ENCODE peak calls at places on chromosomes 13 and 19, in five cellular contexts. D, X, Z, N and I are unnamed samples.
A peak's percentile ranks its signal among the peaks of the same experiment; 100 is the strongest.

GRCh38 chr19:2477141-2477710 is 1.3 kb downstream of the GADD45B start:
- DNase-seq in D (peak; percentile 34), X (no peak), Z (peak; percentile 62), N (no peak), I (peak; percentile 89)

GRCh38 chr13:89221557-89222158 is 1550.5 kb downstream of the SLITRK5 start:
- DNase-seq in D (no peak), X (no peak), Z (no peak), N (no peak), I (no peak)

GRCh38 chr13:78595458-78595818 is 7.9 kb downstream of the POU4F1 start:
- DNase-seq in D (no peak), X (peak; percentile 11), Z (no peak), N (peak; percentile 67), I (no peak)

GRCh38 chr13:20044086-20044485 is 85.6 kb downstream of the ZMYM2 start:
- DNase-seq in D (no peak), X (no peak), Z (no peak), N (no peak), I (no peak)

GRCh38 chr13:100828226-100828625 is 153.6 kb upstream of the TMTC4 start:
- DNase-seq in D (no peak), X (no peak), Z (no peak), N (peak; percentile 70), I (no peak)

GRCh38 chr13:27138457-27139093 is 33.0 kb downstream of the USP12 start:
- DNase-seq in D (no peak), X (no peak), Z (no peak), N (no peak), I (no peak)

GRCh38 chr19:53813996-53814395 is 10.1 kb downstream of the NLRP12 start:
- DNase-seq in D (peak; percentile 42), X (no peak), Z (no peak), N (no peak), I (peak; percentile 92)

GRCh38 chr13:84352946-84353345 is 470.7 kb upstream of the SLITRK1 start:
- DNase-seq in D (no peak), X (no peak), Z (no peak), N (no peak), I (no peak)

GRCh38 chr19:7993560-7993959 is 11.9 kb downstream of the ELAVL1 start:
- DNase-seq in D (no peak), X (no peak), Z (no peak), N (no peak), I (peak; percentile 36)

GRCh38 chr19:4878491-4878968 is 11.1 kb upstream of the PLIN3 start:
- DNase-seq in D (no peak), X (no peak), Z (no peak), N (peak; percentile 60), I (no peak)

GRCh38 chr19:54136086-54136863 is 1.3 kb upstream of the CNOT3 start:
- DNase-seq in D (peak; percentile 16), X (peak; percentile 14), Z (no peak), N (peak; percentile 61), I (peak; percentile 92)

GRCh38 chr13:51921790-51922740 is 60.3 kb downstream of the CCDC70 start:
- DNase-seq in D (peak; percentile 12), X (peak; percentile 8), Z (no peak), N (no peak), I (no peak)

GRCh38 chr13:94362411-94362909 is 117.0 kb downstream of the DCT start:
- DNase-seq in D (peak; percentile 95), X (peak; percentile 95), Z (peak; percentile 67), N (peak; percentile 92), I (peak; percentile 65)
- H3K27ac ChIP-seq in D (no peak overlapping the region), X (no peak overlapping the region), Z (no peak overlapping the region), N (no peak overlapping the region), I (no peak overlapping the region)

DNA sequence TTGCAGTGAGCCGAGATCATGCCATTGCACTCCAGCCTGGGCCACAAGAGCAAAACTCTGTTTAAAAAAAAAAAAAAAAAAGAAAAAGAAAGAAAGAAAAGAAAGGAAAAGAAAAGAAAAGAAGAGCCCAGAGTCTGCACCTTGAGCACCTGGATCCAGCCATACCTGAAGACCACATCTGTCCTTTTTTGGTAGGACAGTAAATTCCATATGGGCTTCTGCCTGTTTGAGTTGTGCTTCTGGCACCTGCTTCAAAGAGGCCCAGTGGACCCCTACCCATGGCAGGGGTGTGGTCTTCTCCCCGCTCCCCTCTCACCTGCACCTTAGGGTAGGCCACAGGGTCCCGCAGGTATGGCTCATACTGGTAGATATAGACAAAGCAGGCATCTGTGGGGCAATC is 5.8 kb downstream of the TM6SF2 start:
- DNase-seq in D (no peak), X (no peak), Z (no peak), N (no peak), I (peak; percentile 69)
- H2AFZ ChIP-seq in D (no peak overlapping the region), X (no peak overlapping the region), Z (no peak overlapping the region), N (no peak overlapping the region), I (no peak overlapping the region)

DNA sequence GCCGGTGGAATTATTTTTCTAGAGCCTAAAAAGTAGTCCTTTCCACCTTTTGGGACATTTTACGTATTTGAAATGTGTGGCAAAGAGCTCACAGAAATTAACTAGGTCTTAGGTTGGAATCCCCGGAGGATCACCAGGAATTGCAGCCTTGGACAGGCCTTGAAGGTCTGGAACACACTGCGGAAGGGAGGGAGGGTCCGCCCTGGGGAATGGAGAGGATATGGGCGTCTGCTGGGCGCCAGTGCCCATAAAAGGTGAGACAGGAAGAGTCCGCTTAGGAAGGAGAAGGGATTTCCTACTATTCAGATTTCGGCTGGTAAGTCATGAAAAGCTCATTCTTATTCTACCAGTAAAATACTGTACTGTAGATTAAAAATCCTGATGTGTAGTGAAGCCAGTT is 111.9 kb downstream of the COL4A2 start:
- DNase-seq in D (no peak), X (no peak), Z (no peak), N (no peak), I (no peak)
- H3K27ac ChIP-seq in D (no peak overlapping the region), X (no peak overlapping the region), Z (no peak overlapping the region), N (peak overlapping the region; percentile 27), I (no peak overlapping the region)

GRCh38 chr13:39419068-39419467 is 183.9 kb downstream of the LHFPL6 start:
- DNase-seq in D (no peak), X (no peak), Z (no peak), N (no peak), I (no peak)

GRCh38 chr13:39417643-39418042 is 185.3 kb downstream of the LHFPL6 start:
- DNase-seq in D (peak; percentile 72), X (peak; percentile 66), Z (peak; percentile 15), N (peak; percentile 52), I (peak; percentile 66)

GRCh38 chr13:39415403-39415802 is 187.6 kb downstream of the LHFPL6 start:
- DNase-seq in D (peak; percentile 43), X (peak; percentile 62), Z (no peak), N (peak; percentile 63), I (peak; percentile 49)

GRCh38 chr13:39418424-39418823 is 184.6 kb downstream of the LHFPL6 start:
- DNase-seq in D (no peak), X (no peak), Z (no peak), N (no peak), I (no peak)

DNA sequence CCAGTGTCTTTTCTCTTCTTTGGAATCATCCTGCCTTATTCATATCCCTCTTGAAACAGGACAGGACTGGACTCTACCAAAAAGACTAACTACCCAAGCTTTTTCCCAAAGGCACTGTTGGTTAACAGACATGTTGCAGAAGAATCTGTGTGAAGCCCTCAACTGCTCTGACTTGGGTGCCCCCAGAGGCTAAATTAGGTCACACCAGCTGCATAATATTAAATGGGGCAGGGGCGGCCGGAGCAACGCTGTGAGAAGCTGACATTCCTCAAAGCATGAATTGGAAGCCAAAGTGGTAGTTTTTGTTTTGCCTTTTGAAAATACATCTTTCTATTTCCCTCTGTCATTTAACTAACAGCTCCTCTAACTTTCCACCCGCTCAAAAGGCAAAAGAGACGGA is 185.9 kb downstream of the LHFPL6 start:
- DNase-seq in D (no peak), X (no peak), Z (no peak), N (peak; percentile 77), I (no peak)
- H2AFZ ChIP-seq in D (no peak overlapping the region), X (no peak overlapping the region), Z (no peak overlapping the region), N (no peak overlapping the region), I (peak overlapping the region; percentile 52)

GRCh38 chr19:11322269-11323024 is 17.0 kb downstream of the RAB3D start:
- DNase-seq in D (peak; percentile 37), X (no peak), Z (peak; percentile 74), N (no peak), I (no peak)
- H3K27ac ChIP-seq in D (no peak overlapping the region), X (no peak overlapping the region), Z (peak overlapping the region; percentile 73), N (peak overlapping the region; percentile 27), I (no peak overlapping the region)

GRCh38 chr13:95541308-95541707 is 11.2 kb upstream of the CLDN10 start:
- DNase-seq in D (no peak), X (no peak), Z (no peak), N (no peak), I (no peak)
- H2AFZ ChIP-seq in D (no peak overlapping the region), X (no peak overlapping the region), Z (no peak overlapping the region), N (peak overlapping the region; percentile 93), I (peak overlapping the region; percentile 40)